ENCODE peak calls at places on chromosomes 6 and 20, in seven cellular contexts. Z is upper lobe of right lung, T is Panc1, M is tibial nerve, F is PC-3, R is prostate gland, U is stomach. A is an unnamed sample. For H3K4me1 and H3K27me3, the result is how much of the 10 kb centered on the place peaks cover.

GRCh38 chr20:40821438-40821837 is 132.4 kb upstream of the MAFB start:
- DNase-seq in Z (no peak), T (no peak), M (no peak), F (no peak), R (no peak), U (no peak), A (no peak)

GRCh38 chr6:119791746-119792145 is 442.2 kb upstream of the MAN1A1 start:
- DNase-seq in Z (no peak), T (no peak), M (no peak), F (peak), R (no peak), U (no peak), A (no peak)

GRCh38 chr20:5559937-5560336 is 190.3 kb upstream of the SHLD1 start:
- DNase-seq in Z (no peak), T (no peak), M (no peak), F (no peak), R (no peak), U (no peak), A (no peak)

GRCh38 chr6:63636516-63636968 is 940 bp downstream of the PHF3 start:
- DNase-seq in Z (peak), T (no peak), M (peak), F (peak), R (peak), U (peak), A (no peak)

GRCh38 chr6:48834706-48835105 is 628.3 kb downstream of the MMUT start:
- DNase-seq in Z (no peak), T (no peak), M (no peak), F (no peak), R (no peak), U (no peak), A (no peak)

GRCh38 chr6:124962617-124963415 is 579 bp downstream of the RNF217 start:
- DNase-seq in Z (peak), T (no peak), M (no peak), F (peak), R (peak), U (peak), A (no peak)

GRCh38 chr6:125008261-125008671 is 46.0 kb downstream of the RNF217 start:
- DNase-seq in Z (no peak), T (no peak), M (no peak), F (no peak), R (no peak), U (no peak), A (no peak)

GRCh38 chr20:51529758-51530157 is 12.8 kb downstream of the NFATC2 start:
- DNase-seq in Z (no peak), T (no peak), M (no peak), F (no peak), R (no peak), U (peak), A (no peak)

GRCh38 chr6:25369450-25370086 is 90.4 kb downstream of the CARMIL1 start:
- DNase-seq in Z (no peak), T (no peak), M (no peak), F (no peak), R (peak), U (peak), A (no peak)

GRCh38 chr20:25277941-25278521 is 30.1 kb downstream of the PYGB start:
- DNase-seq in Z (peak), T (no peak), M (peak), F (no peak), R (no peak), U (peak), A (no peak)

GRCh38 chr6:9638861-9639260 is 776.0 kb downstream of the TFAP2A start:
- DNase-seq in Z (no peak), T (no peak), M (no peak), F (no peak), R (no peak), U (no peak), A (no peak)
- H3K4me1 ChIP-seq in Z (under half), T (under half), M (under half), F (under half), R (under half), U (under half), A (under half)

GRCh38 chr20:2691663-2692035 is 931 bp upstream of the EBF4 start:
- DNase-seq in Z (no peak), T (no peak), M (no peak), F (no peak), R (no peak), U (no peak), A (no peak)
- H3K27me3 ChIP-seq in Z (under half), T (under half), M (under half), F (under half), R (under half), U (under half), A (half or more)

DNA sequence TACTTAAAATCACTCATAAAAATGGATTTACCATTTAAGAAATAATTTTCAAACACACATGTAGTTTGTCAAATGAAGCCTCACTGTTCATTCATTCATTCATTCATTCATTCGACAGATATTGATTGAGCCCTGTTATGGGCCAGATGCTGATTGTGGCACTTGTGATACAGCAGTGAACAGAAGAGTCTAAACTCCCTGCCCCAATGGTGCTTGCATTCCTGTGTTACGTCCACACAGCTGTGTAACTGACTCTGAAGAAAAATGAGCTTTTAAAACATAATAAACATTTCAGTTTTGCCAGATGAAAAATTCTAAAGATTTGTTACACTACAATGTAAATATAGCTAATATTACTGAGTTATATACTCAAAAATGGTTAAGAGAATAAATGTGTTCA is 46.2 kb downstream of the BACH2 start:
- DNase-seq in Z (no peak), T (no peak), M (no peak), F (no peak), R (no peak), U (no peak), A (no peak)
- H3K4me3 ChIP-seq in Z (no peak), T (no peak), M (no peak), F (no peak), R (no peak), U (no peak), A (no peak)

GRCh38 chr20:19977373-19977770 is 39.8 kb upstream of the NAA20 start:
- DNase-seq in Z (no peak), T (no peak), M (no peak), F (peak), R (no peak), U (no peak), A (no peak)
- H3K4me1 ChIP-seq in Z (half or more), T (half or more), M (under half), F (half or more), R (under half), U (half or more), A (under half)

DNA sequence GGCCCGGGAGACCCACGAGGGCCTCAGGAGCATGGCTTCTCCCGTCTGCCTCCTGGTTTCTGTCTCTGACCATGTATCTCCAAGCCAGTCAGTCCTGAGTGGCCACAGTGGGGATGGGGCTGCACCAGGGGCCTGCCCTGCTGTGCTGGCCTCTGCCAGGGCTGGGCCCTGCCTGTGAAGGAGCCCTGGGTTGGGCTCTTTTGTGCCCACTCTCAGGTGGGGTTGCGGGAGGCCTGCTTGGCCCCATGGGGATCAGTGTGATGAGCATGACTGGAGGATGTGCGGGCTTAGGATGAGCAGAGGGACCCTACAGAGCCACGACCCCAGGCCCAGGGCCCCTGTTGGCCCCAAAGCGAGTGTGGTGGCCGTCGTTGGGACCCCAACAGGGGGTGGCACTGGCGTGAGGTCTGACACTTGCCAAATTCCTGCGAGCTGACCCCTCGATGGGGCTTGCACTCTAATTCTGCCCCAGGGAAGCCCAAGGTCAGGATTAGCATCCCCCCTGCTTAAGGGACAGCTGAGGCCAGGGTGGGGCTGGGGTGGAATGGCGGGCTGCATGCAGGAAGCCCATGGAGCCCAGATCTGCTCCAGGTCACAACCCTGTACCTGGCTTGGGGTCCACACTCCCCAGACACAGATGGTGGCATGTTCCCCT is 90.0 kb upstream of the BHLHE23 start:
- DNase-seq in Z (peak), T (no peak), M (no peak), F (no peak), R (no peak), U (no peak), A (no peak)
- H3K27me3 ChIP-seq in Z (under half), T (under half), M (half or more), F (under half), R (under half), U (under half), A (under half)

GRCh38 chr20:57398901-57399535 is 7.8 kb downstream of the RBM38 start:
- DNase-seq in Z (no peak), T (no peak), M (no peak), F (no peak), R (no peak), U (no peak), A (no peak)
- H3K4me3 ChIP-seq in Z (peak), T (no peak), M (no peak), F (no peak), R (no peak), U (peak), A (no peak)

GRCh38 chr6:18262812-18263560 is 1.3 kb downstream of the DEK start:
- DNase-seq in Z (no peak), T (no peak), M (no peak), F (peak), R (no peak), U (no peak), A (no peak)

GRCh38 chr6:18260448-18261106 is 3.8 kb downstream of the DEK start:
- DNase-seq in Z (no peak), T (no peak), M (no peak), F (peak), R (no peak), U (no peak), A (no peak)

GRCh38 chr6:18259675-18260447 is 4.5 kb downstream of the DEK start:
- DNase-seq in Z (no peak), T (no peak), M (no peak), F (peak), R (no peak), U (no peak), A (no peak)

GRCh38 chr6:18263561-18264337 is 581 bp downstream of the DEK start:
- DNase-seq in Z (peak), T (no peak), M (peak), F (peak), R (peak), U (peak), A (no peak)

GRCh38 chr6:18261877-18262276 is 2.5 kb downstream of the DEK start:
- DNase-seq in Z (no peak), T (no peak), M (no peak), F (no peak), R (no peak), U (no peak), A (no peak)
- H3K4me1 ChIP-seq in Z (under half), T (under half), M (under half), F (under half), R (under half), U (half or more), A (under half)

DNA sequence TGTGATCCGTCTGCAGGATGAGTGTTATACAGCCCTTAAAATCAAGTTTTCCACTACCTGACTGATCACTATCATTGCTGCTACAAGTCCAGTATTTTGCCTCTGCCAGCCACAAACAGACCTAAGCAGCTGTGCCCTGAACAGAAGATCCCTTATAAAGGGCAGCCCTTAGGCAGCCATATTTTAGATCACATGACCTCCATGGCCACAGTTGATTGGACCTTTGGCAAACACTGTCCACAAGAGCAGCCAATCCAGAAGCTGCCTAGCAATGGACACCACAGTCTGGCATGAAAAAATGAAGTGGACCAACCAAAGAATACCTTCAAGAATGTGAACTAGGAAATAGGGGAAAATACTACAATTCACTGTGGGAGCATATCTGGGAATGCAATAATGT is 50.8 kb downstream of the MC3R start:
- DNase-seq in Z (no peak), T (no peak), M (no peak), F (no peak), R (no peak), U (no peak), A (no peak)
- H3K27me3 ChIP-seq in Z (under half), T (under half), M (under half), F (half or more), R (under half), U (under half), A (under half)

A was measured in iPS DF 6.9.